ENCODE peak calls at places on chromosomes 7 and 10, in nine cellular contexts. E, Y, R, U, G, Q, B, F and M are unnamed samples.

GRCh38 chr7:50531928-50532327 is 33.3 kb downstream of the DDC start:
- DNase-seq in E (peak; percentile 36), Y (no peak), R (peak; percentile 45), U (peak; percentile 74), G (no peak), Q (peak; percentile 60), B (no peak), F (no peak), M (no peak)

GRCh38 chr7:23523486-23524075 is 8.2 kb downstream of the TRA2A start:
- DNase-seq in E (no peak), Y (no peak), R (no peak), U (no peak), G (no peak), Q (no peak), B (no peak), F (no peak), M (no peak)

GRCh38 chr7:68205826-68206225 is 1209.2 kb downstream of the TYW1 start:
- DNase-seq in E (no peak), Y (no peak), R (no peak), U (no peak), G (no peak), Q (no peak), B (no peak), F (no peak), M (no peak)

GRCh38 chr7:101410743-101411476 is 48.2 kb downstream of the COL26A1 start:
- DNase-seq in E (peak; percentile 9), Y (no peak), R (no peak), U (peak; percentile 94), G (peak; percentile 41), Q (peak; percentile 13), B (peak; percentile 92), F (peak; percentile 97), M (peak; percentile 67)

GRCh38 chr7:122433765-122434164 is 129.2 kb upstream of the FEZF1 start:
- DNase-seq in E (no peak), Y (no peak), R (no peak), U (no peak), G (no peak), Q (no peak), B (no peak), F (no peak), M (no peak)

GRCh38 chr10:115857856-115858255 is 415.1 kb downstream of the GFRA1 start:
- DNase-seq in E (peak; percentile 6), Y (peak; percentile 10), R (no peak), U (no peak), G (no peak), Q (no peak), B (no peak), F (no peak), M (no peak)

GRCh38 chr7:35003679-35004278 is 33.5 kb downstream of the DPY19L1 start:
- DNase-seq in E (peak; percentile 85), Y (peak; percentile 88), R (peak; percentile 90), U (no peak), G (peak; percentile 15), Q (peak; percentile 94), B (peak; percentile 18), F (no peak), M (peak; percentile 80)

GRCh38 chr10:32378371-32379301 is 31.7 kb upstream of the EPC1 start:
- DNase-seq in E (peak; percentile 88), Y (peak; percentile 82), R (peak; percentile 85), U (peak; percentile 75), G (peak; percentile 84), Q (peak; percentile 96), B (peak; percentile 95), F (peak; percentile 89), M (peak; percentile 96)

GRCh38 chr10:111129348-111129747 is 52.5 kb downstream of the ADRA2A start:
- DNase-seq in E (no peak), Y (no peak), R (no peak), U (no peak), G (no peak), Q (no peak), B (no peak), F (peak; percentile 24), M (no peak)

GRCh38 chr7:156353352-156353751 is 287.2 kb upstream of the RNF32 start:
- DNase-seq in E (no peak), Y (no peak), R (no peak), U (no peak), G (no peak), Q (no peak), B (no peak), F (no peak), M (no peak)

GRCh38 chr7:25002826-25003225 is 22.8 kb upstream of the OSBPL3 start:
- DNase-seq in E (no peak), Y (no peak), R (peak; percentile 50), U (no peak), G (no peak), Q (no peak), B (no peak), F (no peak), M (no peak)

GRCh38 chr7:89003619-89003956 is 208.1 kb upstream of the TEX47 start:
- DNase-seq in E (no peak), Y (no peak), R (no peak), U (no peak), G (no peak), Q (no peak), B (no peak), F (no peak), M (no peak)

GRCh38 chr10:79310911-79311573 is 36.2 kb upstream of the PPIF start:
- DNase-seq in E (no peak), Y (no peak), R (no peak), U (peak; percentile 42), G (no peak), Q (no peak), B (peak; percentile 52), F (no peak), M (no peak)

GRCh38 chr10:59865101-59865500 is 41.3 kb downstream of the CCDC6 start:
- DNase-seq in E (peak; percentile 37), Y (peak; percentile 70), R (peak; percentile 18), U (no peak), G (peak; percentile 33), Q (peak; percentile 90), B (peak; percentile 60), F (peak; percentile 52), M (no peak)

GRCh38 chr10:120684211-120684610 is 167.0 kb upstream of the WDR11 start:
- DNase-seq in E (no peak), Y (no peak), R (no peak), U (no peak), G (no peak), Q (no peak), B (no peak), F (no peak), M (no peak)

GRCh38 chr7:124171068-124171467 is 138.2 kb upstream of the TMEM229A start:
- DNase-seq in E (peak; percentile 85), Y (peak; percentile 6), R (peak; percentile 62), U (peak; percentile 4), G (no peak), Q (peak; percentile 66), B (no peak), F (no peak), M (peak; percentile 53)

GRCh38 chr7:131524699-131525098 is 31.7 kb downstream of the PODXL start:
- DNase-seq in E (no peak), Y (no peak), R (no peak), U (no peak), G (no peak), Q (no peak), B (no peak), F (no peak), M (no peak)

GRCh38 chr7:131529179-131529578 is 27.2 kb downstream of the PODXL start:
- DNase-seq in E (no peak), Y (no peak), R (no peak), U (no peak), G (no peak), Q (no peak), B (no peak), F (no peak), M (no peak)

GRCh38 chr7:131527462-131527861 is 29.0 kb downstream of the PODXL start:
- DNase-seq in E (no peak), Y (no peak), R (no peak), U (no peak), G (no peak), Q (no peak), B (no peak), F (no peak), M (no peak)

GRCh38 chr7:131524116-131524515 is 32.3 kb downstream of the PODXL start:
- DNase-seq in E (no peak), Y (no peak), R (no peak), U (no peak), G (no peak), Q (no peak), B (no peak), F (no peak), M (no peak)

DNA sequence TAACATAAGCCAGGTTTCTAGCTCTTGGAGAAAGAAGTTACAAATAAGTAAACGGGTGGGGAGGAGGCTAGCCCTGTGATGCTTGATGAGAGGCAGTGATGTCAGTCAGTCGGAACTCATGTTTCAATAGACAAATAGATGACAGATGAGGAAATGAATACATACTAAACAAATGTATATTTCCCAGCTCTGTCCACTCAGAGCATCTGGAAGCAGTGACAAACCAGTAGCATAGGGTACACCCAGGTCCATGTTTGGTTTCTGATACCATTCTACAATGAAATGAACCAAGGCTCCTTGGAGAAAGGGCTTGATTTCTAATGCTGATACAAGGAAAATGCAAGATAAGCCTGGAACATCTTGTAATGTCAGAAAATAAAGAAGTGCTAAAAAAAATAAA is 30.6 kb downstream of the PODXL start:
- DNase-seq in E (no peak), Y (no peak), R (peak; percentile 39), U (no peak), G (no peak), Q (peak; percentile 77), B (no peak), F (no peak), M (no peak)
- H3K9ac ChIP-seq in E (no peak overlapping the region), Y (no peak overlapping the region), R (no peak overlapping the region), U (no peak overlapping the region), G (no peak overlapping the region), Q (no peak overlapping the region), B (no peak overlapping the region), F (no peak overlapping the region), M (no peak overlapping the region)

GRCh38 chr10:122669045-122669444 is 30.6 kb downstream of the C10orf120 start:
- DNase-seq in E (no peak), Y (no peak), R (no peak), U (no peak), G (no peak), Q (no peak), B (no peak), F (no peak), M (no peak)
- H3K9ac ChIP-seq in E (no peak overlapping the region), Y (no peak overlapping the region), R (no peak overlapping the region), U (no peak overlapping the region), G (no peak overlapping the region), Q (no peak overlapping the region), B (no peak overlapping the region), F (no peak overlapping the region), M (no peak overlapping the region)

GRCh38 chr7:6392712-6393666 is 54.8 kb downstream of the DAGLB start:
- DNase-seq in E (peak; percentile 94), Y (peak; percentile 76), R (peak; percentile 77), U (no peak), G (no peak), Q (peak; percentile 97), B (peak; percentile 72), F (no peak), M (peak; percentile 86)
- H3K9ac ChIP-seq in E (peak overlapping the region; percentile 31), Y (no peak overlapping the region), R (no peak overlapping the region), U (no peak overlapping the region), G (no peak overlapping the region), Q (peak overlapping the region; percentile 73), B (peak overlapping the region; percentile 39), F (no peak overlapping the region), M (peak overlapping the region; percentile 45)

DNA sequence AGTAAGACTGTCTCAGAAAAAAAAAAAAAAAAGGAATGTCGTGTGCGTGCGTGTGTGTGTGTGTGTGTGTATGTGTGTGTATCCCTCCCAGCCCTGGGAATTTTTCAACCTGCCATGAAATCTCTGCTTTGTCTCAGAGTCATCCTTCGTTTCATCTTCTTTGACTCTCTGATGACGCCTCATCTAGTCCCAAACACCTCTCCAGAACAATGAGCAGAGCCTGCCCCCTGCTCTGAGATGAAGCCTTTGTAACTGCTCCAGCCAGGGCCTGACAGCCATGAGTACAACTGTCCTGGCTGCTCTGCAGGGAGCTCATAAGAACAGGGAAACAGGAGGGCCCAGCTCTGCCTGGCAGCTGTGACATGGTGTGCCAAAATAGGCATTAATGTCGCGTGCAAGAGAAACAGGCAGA is 149.5 kb downstream of the FAM107B start:
- DNase-seq in E (no peak), Y (no peak), R (no peak), U (peak; percentile 39), G (no peak), Q (no peak), B (no peak), F (no peak), M (no peak)
- H3K9ac ChIP-seq in E (no peak overlapping the region), Y (no peak overlapping the region), R (no peak overlapping the region), U (no peak overlapping the region), G (no peak overlapping the region), Q (no peak overlapping the region), B (no peak overlapping the region), F (no peak overlapping the region), M (no peak overlapping the region)